ENCODE peak calls at places on chromosome 18, in four cellular contexts. E is trophoblast cell, C is AG04450, J is left ventricle myocardium inferior. N is an unnamed sample.
A peak's percentile ranks its signal among the peaks of the same experiment; 100 is the strongest.

GRCh38 chr18:26655614-26656400 is 107.5 kb upstream of the KCTD1 start:
- DNase-seq in E (peak; percentile 78), C (no peak), J (peak; percentile 51), N (peak; percentile 48)

GRCh38 chr18:40414155-40414754 is 1540.8 kb upstream of the PIK3C3 start:
- DNase-seq in E (no peak), C (no peak), J (no peak), N (peak; percentile 33)

GRCh38 chr18:71808576-71808975 is 735.6 kb downstream of the CBLN2 start:
- DNase-seq in E (no peak), C (no peak), J (no peak), N (no peak)

GRCh38 chr18:44835555-44836156 is 155.0 kb downstream of the SETBP1 start:
- DNase-seq in E (peak; percentile 93), C (no peak), J (no peak), N (no peak)

GRCh38 chr18:10343778-10344177 is 110.7 kb upstream of the APCDD1 start:
- DNase-seq in E (no peak), C (no peak), J (no peak), N (no peak)

GRCh38 chr18:31596081-31596872 is 4.6 kb downstream of the TTR start:
- DNase-seq in E (peak; percentile 87), C (no peak), J (no peak), N (no peak)

GRCh38 chr18:42274488-42275137 is 319.6 kb downstream of the PIK3C3 start:
- DNase-seq in E (peak; percentile 12), C (no peak), J (no peak), N (no peak)

GRCh38 chr18:47184419-47185050 is 8.4 kb upstream of the IER3IP1 start:
- DNase-seq in E (peak; percentile 89), C (no peak), J (no peak), N (no peak)

GRCh38 chr18:23311346-23312103 is 141.6 kb upstream of the RIOK3 start:
- DNase-seq in E (no peak), C (peak; percentile 76), J (peak; percentile 37), N (peak; percentile 78)

GRCh38 chr18:3449702-3450357 is at the start of gene TGIF1:
- DNase-seq in E (peak; percentile 83), C (no peak), J (peak; percentile 83), N (peak; percentile 88)

GRCh38 chr18:51537487-51537886 is 340.0 kb upstream of the MEX3C start:
- DNase-seq in E (peak; percentile 9), C (no peak), J (peak; percentile 21), N (peak; percentile 26)

GRCh38 chr18:69455120-69455519 is 54.4 kb downstream of the DOK6 start:
- DNase-seq in E (peak; percentile 9), C (no peak), J (no peak), N (no peak)

DNA sequence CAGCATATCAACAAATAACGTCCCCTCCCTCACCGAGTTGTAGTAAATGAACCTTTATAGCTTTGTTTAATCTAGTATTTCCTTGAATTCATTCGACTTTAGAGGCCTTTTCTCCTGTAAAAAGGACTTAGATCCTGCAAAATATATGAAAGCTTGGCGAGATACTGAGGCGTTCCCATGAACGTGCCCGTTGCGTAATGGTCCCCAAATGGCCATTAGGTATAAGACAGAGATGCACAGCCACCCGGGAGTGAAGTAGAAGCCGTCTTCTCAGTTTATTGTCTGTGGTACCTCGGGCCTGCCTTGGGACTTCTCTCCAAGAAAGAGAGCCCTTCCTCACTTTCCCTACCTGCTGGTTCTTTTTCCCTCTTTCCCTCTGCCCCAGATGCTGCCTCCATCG is 310.6 kb downstream of the CELF4 start:
- DNase-seq in E (no peak), C (no peak), J (no peak), N (no peak)
- H3K27me3 ChIP-seq in E (peaks cover 25% of the 10 kb centered on the region), C (peaks cover 39% of the 10 kb centered on the region), J (peaks cover 99% of the 10 kb centered on the region), N (no peaks in the 10 kb centered on the region)

GRCh38 chr18:76489081-76489480 is 6.0 kb downstream of the ZNF516 start:
- DNase-seq in E (no peak), C (no peak), J (no peak), N (no peak)

GRCh38 chr18:76487782-76488181 is 7.3 kb downstream of the ZNF516 start:
- DNase-seq in E (no peak), C (no peak), J (no peak), N (no peak)

GRCh38 chr18:76486600-76486999 is 8.4 kb downstream of the ZNF516 start:
- DNase-seq in E (no peak), C (no peak), J (no peak), N (no peak)

GRCh38 chr18:76487076-76487475 is 8.0 kb downstream of the ZNF516 start:
- DNase-seq in E (no peak), C (no peak), J (no peak), N (no peak)

DNA sequence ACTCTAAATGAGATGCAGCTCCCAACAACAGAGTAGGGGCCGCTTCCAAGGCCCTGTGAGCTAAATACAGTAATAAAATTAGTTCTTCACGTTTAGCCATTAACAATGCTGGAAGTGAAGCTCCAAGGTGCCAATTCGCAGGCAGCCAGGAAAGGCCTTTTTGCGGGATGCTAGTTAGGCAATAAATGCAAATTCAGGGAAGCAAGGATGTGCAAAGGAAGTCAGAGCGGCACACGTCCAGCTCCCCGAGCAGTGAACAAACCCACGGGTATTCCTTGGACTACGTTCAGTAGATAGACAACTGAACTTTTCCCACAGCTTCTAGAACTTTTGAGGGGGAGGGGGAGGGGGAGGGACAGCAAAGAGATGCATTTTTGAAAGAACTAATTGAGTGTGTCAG is 6.9 kb downstream of the ZNF516 start:
- DNase-seq in E (no peak), C (no peak), J (no peak), N (no peak)
- H3K4me3 ChIP-seq in E (no peak overlapping the region), C (peak overlapping the region; percentile 29), J (no peak overlapping the region), N (no peak overlapping the region)

DNA sequence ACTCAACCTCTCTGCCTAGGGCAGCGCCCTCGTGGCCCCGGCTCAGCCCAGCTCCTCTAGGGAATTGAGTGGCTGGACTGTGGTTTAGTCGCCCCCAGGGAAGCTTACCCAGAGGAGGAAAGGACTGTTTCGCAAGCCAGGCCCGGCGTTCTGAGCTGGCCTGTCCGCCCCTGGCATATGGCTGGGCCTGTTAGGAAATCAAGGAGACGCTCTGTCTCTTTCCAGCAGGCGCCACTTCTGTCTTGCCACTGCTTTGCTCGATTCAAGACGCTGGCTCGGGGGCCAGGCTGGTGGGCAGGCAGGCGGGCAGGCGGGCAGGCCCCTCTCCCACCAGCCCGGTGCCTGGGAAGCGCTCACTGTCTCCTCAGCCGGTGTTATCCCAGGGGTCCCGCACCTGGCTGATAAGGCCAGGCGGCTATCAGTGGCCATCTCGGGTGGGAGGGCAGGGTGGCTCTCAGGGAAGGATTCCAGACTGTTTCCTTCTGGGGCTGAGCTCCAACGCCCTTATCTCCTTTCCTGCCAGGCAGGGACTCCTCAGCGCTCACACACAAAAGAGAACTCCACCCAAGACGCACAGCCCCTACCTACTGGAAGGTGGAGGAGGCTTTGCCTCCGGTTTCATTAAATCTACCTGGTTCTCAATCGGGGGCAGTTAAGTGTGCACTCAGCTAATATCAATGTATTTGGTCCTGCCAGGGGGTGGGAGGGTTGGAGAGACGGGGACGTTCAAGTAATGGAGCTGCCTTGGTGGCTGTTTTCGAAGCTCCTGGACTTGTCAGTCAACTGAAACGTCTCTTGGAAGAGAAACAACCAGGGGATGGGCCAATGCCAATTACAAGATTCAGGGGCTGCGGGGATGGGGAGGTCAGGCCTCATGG is 109.1 kb downstream of the SMAD7 start:
- DNase-seq in E (peak; percentile 68), C (no peak), J (peak; percentile 45), N (peak; percentile 39)
- H3K9me3 ChIP-seq in E (no peaks in the 10 kb centered on the region), C (no peaks in the 10 kb centered on the region), J (no peaks in the 10 kb centered on the region), N (no peaks in the 10 kb centered on the region)

DNA sequence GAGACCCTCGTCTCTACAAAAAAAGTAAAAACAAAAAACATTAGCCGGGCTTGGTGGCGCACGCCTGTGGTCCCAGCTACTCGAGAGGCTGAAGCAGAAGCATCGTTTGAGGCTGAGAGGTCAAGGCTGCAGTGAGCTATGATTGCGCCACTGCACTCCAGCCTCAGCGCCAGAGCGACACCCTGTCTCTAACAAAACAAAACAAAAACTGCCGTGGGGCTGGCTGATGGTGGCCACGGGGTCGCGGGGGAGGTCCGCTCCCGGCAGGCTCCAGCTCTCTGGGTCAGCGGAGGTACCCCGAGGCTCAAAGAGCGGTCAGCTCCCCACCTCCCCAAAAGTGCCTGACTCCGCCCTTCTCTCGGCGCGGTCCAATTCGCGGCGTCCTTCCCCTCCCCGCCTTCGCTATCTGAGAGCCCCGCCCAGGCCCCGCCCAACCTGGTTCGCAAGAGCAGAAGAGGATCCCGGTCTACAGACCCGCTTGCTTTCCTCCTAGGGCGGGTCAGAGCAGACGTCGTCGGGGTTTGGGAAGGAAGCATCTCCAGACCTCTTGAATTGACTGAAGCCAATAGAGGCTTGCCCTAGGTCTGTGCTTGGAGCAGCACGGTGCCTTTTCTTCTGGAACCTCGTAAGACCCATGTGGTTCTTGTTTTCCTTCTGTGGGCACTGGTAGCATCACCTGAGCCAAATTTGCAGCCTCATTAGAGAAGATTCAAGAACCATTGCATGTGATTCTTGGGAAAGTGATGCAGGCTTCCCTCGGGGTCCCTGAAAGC is 7.8 kb downstream of the RAX start:
- DNase-seq in E (no peak), C (no peak), J (no peak), N (peak; percentile 65)
- H3K27me3 ChIP-seq in E (peaks cover 74% of the 10 kb centered on the region), C (peaks cover 77% of the 10 kb centered on the region), J (peaks cover 3% of the 10 kb centered on the region), N (peaks cover 76% of the 10 kb centered on the region)

GRCh38 chr18:56377161-56377560 is 261.2 kb downstream of the TXNL1 start:
- DNase-seq in E (no peak), C (no peak), J (no peak), N (no peak)
- H3K4me3 ChIP-seq in E (no peak overlapping the region), C (no peak overlapping the region), J (no peak overlapping the region), N (no peak overlapping the region)

GRCh38 chr18:70577023-70577420 is 288.2 kb downstream of the SOCS6 start:
- DNase-seq in E (no peak), C (no peak), J (no peak), N (no peak)
- H3K9me3 ChIP-seq in E (no peaks in the 10 kb centered on the region), C (no peaks in the 10 kb centered on the region), J (peaks cover 10% of the 10 kb centered on the region), N (no peaks in the 10 kb centered on the region)

DNA sequence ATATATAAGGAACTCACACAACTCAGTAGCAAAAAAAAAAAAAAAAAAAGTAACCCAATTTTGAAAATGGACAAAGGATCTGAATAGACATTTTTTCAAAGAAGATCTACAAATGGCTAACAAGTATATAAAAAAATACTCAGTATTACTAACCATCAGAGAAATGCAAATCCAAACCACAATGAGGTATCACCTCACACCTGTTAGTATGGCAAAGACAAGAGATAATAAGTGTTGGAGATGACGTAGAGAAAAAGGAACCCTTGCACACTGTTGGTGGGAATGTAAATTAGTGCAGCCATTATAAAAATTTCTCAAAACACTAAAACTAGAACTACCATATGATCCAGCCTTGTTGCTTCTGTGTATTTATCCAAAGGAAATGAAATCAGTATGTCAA is 5.8 kb upstream of the CNDP1 start:
- DNase-seq in E (no peak), C (no peak), J (no peak), N (no peak)
- H3K27me3 ChIP-seq in E (no peaks in the 10 kb centered on the region), C (peaks cover 19% of the 10 kb centered on the region), J (no peaks in the 10 kb centered on the region), N (no peaks in the 10 kb centered on the region)